ENCODE peak calls at places on chromosomes 13 and 19, in four cellular contexts. O is heart left ventricle, G is astrocyte, Z is left lung. Y is an unnamed sample.

GRCh38 chr19:41808663-41809566 is 12.5 kb downstream of the CEACAM3 start:
- DNase-seq in O (peak; percentile 30), G (no peak), Z (peak; percentile 79), Y (peak; percentile 23)

GRCh38 chr13:79775830-79776229 is 294.9 kb downstream of the NDFIP2 start:
- DNase-seq in O (peak; percentile 17), G (peak; percentile 72), Z (no peak), Y (peak; percentile 36)

GRCh38 chr13:101757446-101758039 is 305.1 kb downstream of the ITGBL1 start:
- DNase-seq in O (no peak), G (peak; percentile 14), Z (no peak), Y (no peak)

GRCh38 chr19:50357178-50358100 is 8.0 kb downstream of the NAPSA start:
- DNase-seq in O (peak; percentile 65), G (peak; percentile 26), Z (peak; percentile 83), Y (peak; percentile 75)

GRCh38 chr13:51425410-51426042 is 27.3 kb downstream of the INTS6 start:
- DNase-seq in O (no peak), G (peak; percentile 47), Z (no peak), Y (no peak)

GRCh38 chr13:113552079-113552478 is 32.5 kb upstream of the TFDP1 start:
- DNase-seq in O (no peak), G (no peak), Z (peak; percentile 17), Y (no peak)

GRCh38 chr19:15210323-15210774 is 9.6 kb upstream of the NOTCH3 start:
- DNase-seq in O (peak; percentile 48), G (peak; percentile 35), Z (peak; percentile 85), Y (peak; percentile 30)

GRCh38 chr13:97849305-97849704 is 104.2 kb upstream of the IPO5 start:
- DNase-seq in O (no peak), G (peak; percentile 18), Z (no peak), Y (no peak)

GRCh38 chr13:51339952-51340732 is 651 bp downstream of the SERPINE3 start:
- DNase-seq in O (no peak), G (no peak), Z (no peak), Y (no peak)

GRCh38 chr19:17687857-17688784 is at the start of gene UNC13A:
- DNase-seq in O (peak; percentile 53), G (no peak), Z (no peak), Y (peak; percentile 56)

GRCh38 chr13:112325941-112326645 is 50.1 kb upstream of the SPACA7 start:
- DNase-seq in O (no peak), G (no peak), Z (no peak), Y (peak; percentile 16)

GRCh38 chr19:45637890-45638667 is 1.1 kb downstream of the EML2 start:
- DNase-seq in O (no peak), G (peak; percentile 47), Z (no peak), Y (no peak)
- H3K4me3 ChIP-seq in O (peak overlapping the region; percentile 58), G (peak overlapping the region; percentile 84), Z (peak overlapping the region; percentile 57), Y (peak overlapping the region; percentile 72)

DNA sequence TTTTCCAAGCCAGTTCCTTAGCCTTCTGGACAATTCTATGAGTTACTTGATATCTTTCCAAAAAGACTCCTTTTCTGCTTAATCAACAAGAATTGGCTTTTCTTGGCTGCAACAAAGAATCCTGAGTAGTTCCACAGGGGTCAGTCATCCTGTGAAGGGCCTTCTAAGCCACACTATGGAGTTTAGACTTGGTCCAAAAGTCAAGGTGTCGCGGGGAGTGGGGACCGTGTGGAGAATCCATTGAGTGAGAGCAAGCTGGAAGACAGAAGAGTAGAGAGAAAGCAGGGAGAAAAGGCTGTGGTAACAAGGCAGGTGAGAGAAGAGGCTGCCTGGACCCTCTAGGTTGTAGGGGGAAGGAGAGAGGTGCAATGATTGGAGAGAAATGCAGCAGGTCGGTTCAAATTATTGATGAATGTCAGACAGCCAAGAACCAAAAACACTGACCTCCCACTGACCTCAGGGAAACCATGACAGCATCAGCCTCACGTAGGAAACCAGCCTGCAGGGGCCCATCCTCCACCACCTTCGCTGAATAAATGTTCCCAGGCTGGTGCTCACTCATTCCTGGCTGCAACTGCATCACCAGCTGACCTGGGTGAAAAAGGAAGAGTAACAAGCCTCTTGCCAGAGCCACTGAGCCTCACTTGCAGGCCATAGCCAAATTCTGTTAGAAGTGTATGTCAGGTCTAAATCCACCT is 7.1 kb upstream of the IFT88 start:
- DNase-seq in O (no peak), G (no peak), Z (no peak), Y (no peak)
- H3K27ac ChIP-seq in O (no peak overlapping the region), G (no peak overlapping the region), Z (no peak overlapping the region), Y (no peak overlapping the region)

GRCh38 chr19:13398182-13398581 is 108.1 kb downstream of the CACNA1A start:
- DNase-seq in O (no peak), G (no peak), Z (no peak), Y (no peak)
- TF ChIP-seq CTCF in O (no peak), G (no peak), Z (no peak), Y (no peak)

GRCh38 chr13:105990256-105990958 is 545.1 kb downstream of the EFNB2 start:
- DNase-seq in O (no peak), G (peak; percentile 54), Z (no peak), Y (no peak)

GRCh38 chr13:105996391-105997028 is 539.0 kb downstream of the EFNB2 start:
- DNase-seq in O (no peak), G (no peak), Z (no peak), Y (no peak)

GRCh38 chr13:105991131-105991530 is 544.3 kb downstream of the EFNB2 start:
- DNase-seq in O (no peak), G (no peak), Z (no peak), Y (no peak)

GRCh38 chr13:105994340-105994739 is 541.1 kb downstream of the EFNB2 start:
- DNase-seq in O (no peak), G (no peak), Z (no peak), Y (no peak)

GRCh38 chr13:105991622-105992254 is 543.7 kb downstream of the EFNB2 start:
- DNase-seq in O (no peak), G (peak; percentile 67), Z (no peak), Y (no peak)
- H3K4me3 ChIP-seq in O (no peak overlapping the region), G (no peak overlapping the region), Z (no peak overlapping the region), Y (no peak overlapping the region)

GRCh38 chr19:35068941-35069634 is 27.6 kb downstream of the HPN start:
- DNase-seq in O (no peak), G (no peak), Z (no peak), Y (no peak)
- H3K27ac ChIP-seq in O (no peak overlapping the region), G (no peak overlapping the region), Z (no peak overlapping the region), Y (no peak overlapping the region)

GRCh38 chr19:49130325-49130724 is 11.0 kb downstream of the PPFIA3 start:
- DNase-seq in O (no peak), G (no peak), Z (no peak), Y (no peak)

GRCh38 chr19:49129238-49129583 is 9.9 kb downstream of the PPFIA3 start:
- DNase-seq in O (no peak), G (no peak), Z (no peak), Y (no peak)

GRCh38 chr19:49128545-49129237 is 9.3 kb downstream of the PPFIA3 start:
- DNase-seq in O (no peak), G (no peak), Z (no peak), Y (no peak)

GRCh38 chr19:49126575-49126974 is 7.2 kb downstream of the PPFIA3 start:
- DNase-seq in O (no peak), G (no peak), Z (no peak), Y (no peak)

GRCh38 chr19:49127674-49128544 is 8.6 kb downstream of the PPFIA3 start:
- DNase-seq in O (peak; percentile 97), G (peak; percentile 86), Z (peak; percentile 98), Y (peak; percentile 97)
- TF ChIP-seq CTCF in O (peak; percentile 13), G (no peak), Z (no peak), Y (no peak)

DNA sequence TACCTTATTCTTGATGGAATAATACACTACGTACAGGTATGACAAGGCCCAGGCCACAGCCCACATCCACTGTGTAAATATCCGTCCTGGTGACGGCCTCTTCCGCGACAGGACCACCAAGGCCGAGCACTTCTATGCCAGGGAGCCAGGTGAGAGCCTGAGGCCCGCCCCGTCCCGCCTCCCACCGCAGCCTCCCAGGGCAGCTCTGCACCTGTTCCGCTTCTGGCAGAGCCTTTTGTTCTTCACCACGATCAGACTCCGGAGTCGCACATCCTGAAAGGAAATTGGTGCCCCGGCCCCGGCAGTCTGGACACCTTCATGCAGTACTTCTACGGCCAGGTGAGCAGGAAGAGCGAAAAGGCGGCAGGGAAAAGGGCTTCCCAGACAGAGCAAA is 10.6 kb upstream of the ZNF358 start:
- DNase-seq in O (no peak), G (no peak), Z (no peak), Y (no peak)
- H3K4me3 ChIP-seq in O (no peak overlapping the region), G (no peak overlapping the region), Z (no peak overlapping the region), Y (no peak overlapping the region)

DNA sequence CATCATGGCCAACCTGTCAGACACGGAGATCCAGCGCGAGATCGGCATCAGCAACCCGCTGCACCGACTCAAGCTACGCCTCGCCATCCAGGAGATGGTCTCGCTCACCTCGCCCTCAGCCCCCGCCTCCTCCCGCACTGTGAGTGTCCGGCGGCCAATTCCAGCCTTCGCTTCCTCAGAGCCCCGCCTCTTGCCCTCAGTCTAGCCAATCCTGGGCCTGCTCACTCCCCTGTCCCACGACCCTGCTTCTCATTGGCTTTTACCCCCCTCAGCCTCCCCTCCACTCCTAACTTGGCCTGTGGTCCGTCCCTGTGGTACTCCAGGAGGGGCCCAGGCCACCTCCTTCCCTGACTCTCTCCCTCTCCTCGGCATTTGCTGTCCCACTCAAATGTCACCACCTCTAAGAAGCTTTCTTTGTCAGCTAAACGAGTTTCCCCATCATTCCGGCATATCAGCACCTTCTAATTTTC is 12.3 kb downstream of the HRC start:
- DNase-seq in O (peak; percentile 93), G (peak; percentile 84), Z (peak; percentile 90), Y (peak; percentile 90)
- H3K27ac ChIP-seq in O (no peak overlapping the region), G (no peak overlapping the region), Z (no peak overlapping the region), Y (no peak overlapping the region)

DNA sequence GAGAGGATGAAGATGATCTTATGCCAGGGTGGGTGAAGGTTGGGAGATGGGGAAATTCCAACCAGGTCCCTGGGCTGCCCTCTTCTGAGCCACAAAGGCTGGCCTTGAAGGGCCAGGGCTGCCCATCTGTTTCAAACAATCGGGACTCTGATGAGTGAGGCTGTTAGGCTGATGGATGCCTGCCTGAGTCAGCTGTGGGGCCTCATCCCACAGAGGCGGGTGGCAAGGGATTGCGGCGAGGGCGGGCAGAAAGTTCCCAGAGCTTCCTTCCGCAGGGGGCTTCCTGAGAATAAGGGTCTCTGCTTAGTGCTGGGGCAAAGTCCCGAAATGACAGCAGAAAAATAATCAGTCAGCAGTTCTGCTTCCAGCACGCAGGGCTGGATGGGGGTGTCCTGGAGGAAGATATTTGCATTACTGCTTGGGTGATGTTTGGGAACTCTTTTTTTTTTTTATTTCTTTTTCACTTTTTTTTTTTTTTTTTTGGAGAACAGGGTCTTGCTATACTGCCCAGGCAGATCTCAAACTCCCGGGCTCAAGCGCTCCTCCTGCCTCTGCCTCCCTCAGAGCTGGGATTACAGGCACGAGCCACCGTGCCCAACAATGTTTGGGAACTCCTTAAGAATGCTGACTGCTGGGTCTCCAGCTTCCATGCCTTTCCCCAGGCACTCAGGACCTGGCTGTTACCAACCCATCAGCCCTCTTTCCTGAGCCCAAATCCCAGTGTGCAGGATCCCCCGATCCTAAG is 14.1 kb downstream of the SH3GL1 start:
- DNase-seq in O (no peak), G (no peak), Z (no peak), Y (no peak)
- TF ChIP-seq CTCF in O (no peak), G (peak; percentile 14), Z (no peak), Y (no peak)

Y was measured in heart right ventricle.